ENCODE peak calls at places on chromosomes 6 and 20, in eight cellular contexts. U is left cardiac atrium; L is NCI-H1105; Y is NCI-H2029 treated with DMSO at 0.1 percent for 48 hours; P is body of pancreas; N is CD8-positive, alpha-beta T cell; I is GM19239; B is A172. D is an unnamed sample.

GRCh38 chr20:63154395-63154794 is 61.5 kb downstream of the YTHDF1 start:
- DNase-seq in N (no peak), L (no peak), B (no peak), P (no peak), Y (no peak), U (no peak), I (no peak), D (no peak)

GRCh38 chr6:140264451-140264850 is 890.0 kb upstream of the CITED2 start:
- DNase-seq in N (no peak), B (peak), Y (no peak), I (no peak), P (no peak), U (no peak), L (no peak), D (no peak)

GRCh38 chr6:40904583-40905194 is 134.3 kb downstream of the UNC5CL start:
- DNase-seq in B (no peak), U (no peak), N (no peak), Y (no peak), I (no peak), L (no peak), P (no peak), D (no peak)

GRCh38 chr6:168319279-168320051 is at the start of gene DACT2:
- DNase-seq in U (no peak), Y (no peak), L (no peak), I (no peak), N (no peak), P (no peak), B (no peak), D (no peak)

GRCh38 chr6:68975064-68975463 is 340.0 kb downstream of the ADGRB3 start:
- DNase-seq in I (no peak), L (no peak), U (no peak), B (no peak), P (no peak), Y (peak), N (no peak), D (no peak)

GRCh38 chr6:158353851-158354508 is 41.7 kb downstream of the TULP4 start:
- DNase-seq in P (no peak), Y (peak), B (peak), L (no peak), I (no peak), U (no peak), N (no peak), D (no peak)

GRCh38 chr20:34112600-34113061 is 588 bp upstream of the EIF2S2 start:
- DNase-seq in N (peak), B (peak), L (peak), I (peak), P (peak), U (no peak), Y (no peak), D (no peak)

GRCh38 chr6:158567871-158568401 is 8.0 kb downstream of the TMEM181 start:
- DNase-seq in B (no peak), L (no peak), P (no peak), Y (no peak), N (no peak), U (no peak), I (no peak), D (no peak)

GRCh38 chr20:32763202-32763999 is 1.2 kb downstream of the DNMT3B start:
- DNase-seq in L (no peak), Y (no peak), U (no peak), N (no peak), B (no peak), P (peak), I (no peak), D (no peak)

GRCh38 chr20:12166053-12166717 is 248.5 kb downstream of the BTBD3 start:
- DNase-seq in N (no peak), L (no peak), U (peak), B (peak), P (peak), I (no peak), Y (no peak), D (no peak)

GRCh38 chr6:99013145-99013544 is 65.4 kb upstream of the FBXL4 start:
- DNase-seq in U (no peak), B (peak), Y (no peak), N (no peak), P (no peak), L (no peak), I (no peak), D (no peak)

GRCh38 chr20:49028684-49029083 is 17.4 kb upstream of the CSE1L start:
- DNase-seq in L (no peak), P (no peak), U (no peak), Y (no peak), B (peak), N (no peak), I (no peak), D (no peak)

GRCh38 chr6:220736-221475 is 71.4 kb upstream of the DUSP22 start:
- DNase-seq in Y (no peak), L (no peak), I (no peak), P (no peak), B (peak), N (no peak), U (no peak), D (no peak)

GRCh38 chr20:48149887-48150286 is 364.6 kb upstream of the SULF2 start:
- DNase-seq in P (no peak), Y (no peak), U (no peak), L (no peak), I (no peak), N (no peak), B (no peak), D (no peak)

GRCh38 chr6:146968041-146968760 is 236.0 kb upstream of the STXBP5 start:
- DNase-seq in L (peak), N (no peak), Y (no peak), I (no peak), B (peak), P (peak), U (no peak), D (no peak)

GRCh38 chr6:124517339-124517738 is 444.9 kb upstream of the RNF217 start:
- DNase-seq in U (no peak), N (no peak), P (no peak), B (no peak), L (no peak), Y (no peak), I (no peak), D (no peak)

GRCh38 chr20:59159091-59159821 is 4.4 kb upstream of the ZNF831 start:
- DNase-seq in N (peak), L (no peak), U (no peak), Y (no peak), P (no peak), B (no peak), I (no peak), D (no peak)

GRCh38 chr6:157326979-157327378 is 3.7 kb upstream of the TMEM242 start:
- DNase-seq in U (no peak), P (no peak), N (no peak), L (no peak), B (no peak), Y (no peak), I (no peak), D (no peak)

GRCh38 chr6:153944197-153944596 is 94.8 kb upstream of the OPRM1 start:
- DNase-seq in N (no peak), P (no peak), L (no peak), I (no peak), U (no peak), Y (no peak), B (no peak), D (no peak)

GRCh38 chr6:100349366-100349765 is 115.4 kb downstream of the SIM1 start:
- DNase-seq in N (no peak), U (no peak), B (no peak), P (no peak), I (no peak), L (no peak), Y (no peak), D (no peak)

GRCh38 chr6:41074692-41075436 is 2.1 kb downstream of the NFYA start:
- DNase-seq in U (peak), Y (no peak), L (no peak), N (no peak), P (no peak), I (no peak), B (no peak), D (no peak)

GRCh38 chr6:113089056-113089455 is 741.9 kb downstream of the RFPL4B start:
- DNase-seq in B (no peak), N (no peak), L (no peak), U (no peak), I (no peak), P (no peak), Y (no peak), D (no peak)

GRCh38 chr6:3987072-3987471 is 91.9 kb downstream of the FAM217A start:
- DNase-seq in U (no peak), B (peak), L (no peak), P (peak), I (no peak), N (no peak), Y (peak), D (no peak)

GRCh38 chr20:50280851-50281655 is 90.4 kb downstream of the CEBPB start:
- DNase-seq in I (no peak), B (no peak), N (no peak), U (no peak), L (no peak), P (no peak), Y (no peak), D (no peak)

GRCh38 chr20:32437391-32438074 is 79.4 kb downstream of the ASXL1 start:
- DNase-seq in L (no peak), Y (no peak), U (no peak), B (peak), P (no peak), N (no peak), I (no peak), D (no peak)

GRCh38 chr20:61608275-61609085 is 356.4 kb downstream of the CDH4 start:
- DNase-seq in P (no peak), L (no peak), N (no peak), Y (no peak), B (peak), I (no peak), U (no peak), D (no peak)